ENCODE peak calls at places on chromosomes 11 and 22, in nine cellular contexts. X is IMR-90, B is neural progenitor cell, Y is H1, M is esophagus muscularis mucosa, J is lung, W is Caco-2, E is ovary, U is left lung. L is an unnamed sample. For H3K9me3, the result is how much of the 10 kb centered on the place peaks cover.

GRCh38 chr11:121520243-121521144 is 67.7 kb upstream of the SORL1-AS1 start:
- DNase-seq in X (peak), B (no peak), Y (no peak), M (no peak), J (no peak), W (no peak), E (no peak), U (no peak), L (no peak)

GRCh38 chr22:21800552-21801303 is 65.1 kb upstream of the YPEL1 start:
- DNase-seq in X (no peak), B (no peak), Y (no peak), M (no peak), J (no peak), W (no peak), E (no peak), U (no peak), L (no peak)

GRCh38 chr22:43151251-43152000 is at the start of gene TSPO:
- DNase-seq in X (peak), B (peak), Y (no peak), M (peak), J (peak), W (peak), E (peak), U (peak), L (peak)

GRCh38 chr11:118620529-118621070 is 13.2 kb downstream of the PHLDB1 start:
- DNase-seq in X (no peak), B (no peak), Y (no peak), M (no peak), J (no peak), W (peak), E (no peak), U (no peak), L (no peak)

GRCh38 chr11:118629761-118630661 is 22.6 kb downstream of the PHLDB1 start:
- DNase-seq in X (no peak), B (no peak), Y (no peak), M (no peak), J (peak), W (no peak), E (no peak), U (peak), L (no peak)

GRCh38 chr11:28696591-28696990 is 588.4 kb downstream of the METTL15 start:
- DNase-seq in X (peak), B (no peak), Y (no peak), M (no peak), J (no peak), W (no peak), E (no peak), U (no peak), L (no peak)

GRCh38 chr22:33853200-33854097 is 66.8 kb downstream of the LARGE1 start:
- DNase-seq in X (peak), B (peak), Y (no peak), M (no peak), J (peak), W (no peak), E (peak), U (peak), L (no peak)

GRCh38 chr22:38080847-38081635 is 2.9 kb downstream of the SLC16A8 start:
- DNase-seq in X (peak), B (peak), Y (no peak), M (no peak), J (no peak), W (no peak), E (peak), U (no peak), L (no peak)

GRCh38 chr22:48745842-48746788 is 1081.6 kb downstream of the BRD1 start:
- DNase-seq in X (no peak), B (no peak), Y (no peak), M (peak), J (peak), W (no peak), E (no peak), U (no peak), L (peak)
- H3K9me3 ChIP-seq in X (half or more), B (under half), Y (under half), M (under half), J (under half), W (under half), E (under half), U (under half), L (under half)

DNA sequence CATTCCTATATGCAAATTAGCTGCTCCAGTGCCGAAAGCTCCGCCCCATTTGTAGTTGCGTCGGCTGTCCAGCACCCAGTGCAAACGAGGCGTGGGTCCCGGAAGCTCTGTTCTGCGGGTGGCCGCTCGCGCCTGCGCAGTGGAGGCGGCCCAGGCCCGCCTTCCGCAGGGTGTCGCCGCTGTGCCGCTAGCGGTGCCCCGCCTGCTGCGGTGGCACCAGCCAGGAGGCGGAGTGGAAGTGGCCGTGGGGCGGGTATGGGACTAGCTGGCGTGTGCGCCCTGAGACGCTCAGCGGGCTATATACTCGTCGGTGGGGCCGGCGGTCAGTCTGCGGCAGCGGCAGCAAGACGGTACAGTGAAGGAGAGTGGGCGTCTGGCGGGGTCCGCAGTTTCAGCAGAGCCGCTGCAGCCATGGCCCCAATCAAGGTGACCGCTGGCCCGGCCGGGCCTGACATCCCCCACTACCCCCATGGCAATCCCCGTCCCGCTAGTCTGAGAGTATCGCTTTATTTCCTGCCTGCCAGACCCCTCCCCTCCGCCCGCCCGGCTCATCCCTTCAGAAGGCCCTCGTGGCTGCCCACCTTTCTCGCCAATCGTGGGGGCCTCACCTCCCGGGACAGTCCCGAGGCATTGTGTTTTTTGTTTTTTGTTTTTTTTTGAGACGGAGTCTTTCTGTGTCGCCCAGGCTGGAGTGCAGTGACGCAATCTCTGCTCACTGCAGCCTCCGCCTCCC is at the start of gene PRDX5:
- DNase-seq in X (peak), B (peak), Y (no peak), M (peak), J (peak), W (peak), E (peak), U (peak), L (peak)
- TF ChIP-seq CTCF in X (peak), B (peak), Y (no peak), M (peak), J (no peak), W (peak), E (peak), U (peak), L (no peak)

GRCh38 chr11:79129702-79130101 is 311.1 kb downstream of the TENM4 start:
- DNase-seq in X (no peak), B (no peak), Y (no peak), M (peak), J (no peak), W (no peak), E (no peak), U (no peak), L (no peak)
- H3K9me3 ChIP-seq in X (under half), B (under half), Y (under half), M (under half), J (under half), W (under half), E (under half), U (under half), L (under half)

GRCh38 chr11:18321622-18321990 is 334 bp downstream of the HPS5 start:
- DNase-seq in X (no peak), B (no peak), Y (no peak), M (no peak), J (no peak), W (no peak), E (no peak), U (no peak), L (no peak)
- TF ChIP-seq CTCF in X (no peak), B (no peak), Y (no peak), M (no peak), J (no peak), W (peak), E (no peak), U (no peak), L (no peak)

GRCh38 chr11:12163181-12163841 is 52.9 kb downstream of the MICAL2 start:
- DNase-seq in X (peak), B (no peak), Y (no peak), M (no peak), J (no peak), W (no peak), E (peak), U (no peak), L (no peak)

GRCh38 chr11:12161603-12162350 is 51.4 kb downstream of the MICAL2 start:
- DNase-seq in X (no peak), B (no peak), Y (no peak), M (no peak), J (no peak), W (no peak), E (peak), U (no peak), L (no peak)

GRCh38 chr11:12164061-12165014 is 53.9 kb downstream of the MICAL2 start:
- DNase-seq in X (peak), B (no peak), Y (no peak), M (no peak), J (no peak), W (peak), E (no peak), U (no peak), L (peak)

GRCh38 chr11:12161137-12161536 is 50.7 kb downstream of the MICAL2 start:
- DNase-seq in X (no peak), B (no peak), Y (no peak), M (no peak), J (no peak), W (no peak), E (peak), U (no peak), L (peak)

DNA sequence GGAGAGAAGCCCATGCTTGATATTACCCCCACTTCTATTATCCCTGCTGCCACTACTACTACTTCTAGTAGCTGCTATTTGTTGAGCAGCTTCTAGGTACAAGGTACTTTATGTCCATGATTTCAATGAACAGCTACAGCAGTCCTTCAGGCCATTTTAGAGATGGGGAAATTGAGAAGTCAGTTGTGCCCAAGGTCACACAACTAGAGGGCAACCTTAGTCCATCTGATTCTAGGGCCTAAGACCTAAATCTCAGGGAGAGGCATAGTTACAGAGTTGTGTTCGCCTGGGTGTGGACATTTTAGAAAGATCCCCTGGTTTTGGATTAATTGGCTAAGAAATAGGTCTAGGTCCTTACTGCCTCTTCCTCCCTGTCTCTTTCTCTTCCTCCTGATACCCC is 52.3 kb downstream of the MICAL2 start:
- DNase-seq in X (no peak), B (no peak), Y (no peak), M (no peak), J (no peak), W (no peak), E (no peak), U (no peak), L (no peak)
- H3K9me3 ChIP-seq in X (under half), B (under half), Y (under half), M (under half), J (under half), W (under half), E (under half), U (under half), L (under half)

GRCh38 chr11:390175-390574 is 3.8 kb upstream of the PKP3 start:
- DNase-seq in X (no peak), B (peak), Y (no peak), M (no peak), J (no peak), W (no peak), E (no peak), U (no peak), L (no peak)

GRCh38 chr11:385594-386351 is 8.2 kb upstream of the PKP3 start:
- DNase-seq in X (no peak), B (no peak), Y (no peak), M (no peak), J (no peak), W (no peak), E (no peak), U (no peak), L (no peak)

GRCh38 chr11:386483-386882 is 7.5 kb upstream of the PKP3 start:
- DNase-seq in X (no peak), B (no peak), Y (no peak), M (no peak), J (no peak), W (no peak), E (no peak), U (no peak), L (no peak)

GRCh38 chr11:384511-384910 is 9.5 kb upstream of the PKP3 start:
- DNase-seq in X (no peak), B (no peak), Y (no peak), M (no peak), J (no peak), W (no peak), E (no peak), U (no peak), L (no peak)

GRCh38 chr11:387193-387793 is 6.7 kb upstream of the PKP3 start:
- DNase-seq in X (no peak), B (no peak), Y (no peak), M (no peak), J (no peak), W (no peak), E (no peak), U (no peak), L (no peak)
- TF ChIP-seq CTCF in X (no peak), B (no peak), Y (no peak), M (no peak), J (no peak), W (no peak), E (no peak), U (no peak), L (no peak)

GRCh38 chr22:44613196-44613595 is 88.8 kb upstream of the PRR5 start:
- DNase-seq in X (no peak), B (no peak), Y (no peak), M (no peak), J (no peak), W (no peak), E (no peak), U (no peak), L (no peak)
- H3K9me3 ChIP-seq in X (under half), B (under half), Y (under half), M (under half), J (under half), W (under half), E (under half), U (under half), L (under half)